ENCODE peak calls at places on chromosomes 2 and 18, in six cellular contexts. O is colonic mucosa; V is gastrocnemius medialis; B is stimulated activated naive CD8-positive, alpha-beta T cell treated with anti-CD3 and anti-CD28 coated beads, Interleukin-15, amount 100 ng/mL, for 72 hours; I is activated CD4-positive, alpha-beta T cell treated with anti-CD3 and anti-CD28 coated beads for 24 hours; R is fibroblast of the conjunctiva. E is an unnamed sample.

GRCh38 chr2:21039979-21040467 is 3.9 kb downstream of the APOB start:
- DNase-seq in O (no peak), V (no peak), B (no peak), I (no peak), R (no peak), E (no peak)

GRCh38 chr2:47664817-47665216 is 118.1 kb upstream of the MSH6 start:
- DNase-seq in O (peak; percentile 23), V (no peak), B (no peak), I (no peak), R (no peak), E (no peak)

GRCh38 chr18:24982831-24983230 is 369.1 kb downstream of the ZNF521 start:
- DNase-seq in O (no peak), V (no peak), B (no peak), I (no peak), R (no peak), E (no peak)

GRCh38 chr2:174840436-174840835 is 76.2 kb upstream of the CHRNA1 start:
- DNase-seq in O (no peak), V (no peak), B (no peak), I (no peak), R (no peak), E (no peak)

GRCh38 chr2:23900927-23901322 is 26.0 kb downstream of the ATAD2B start:
- DNase-seq in O (peak; percentile 35), V (peak; percentile 35), B (no peak), I (no peak), R (peak; percentile 66), E (no peak)

GRCh38 chr2:36351291-36352023 is 4.1 kb upstream of the CRIM1 start:
- DNase-seq in O (no peak), V (no peak), B (no peak), I (no peak), R (no peak), E (no peak)

GRCh38 chr18:21441670-21442069 is 158.8 kb downstream of the ESCO1 start:
- DNase-seq in O (no peak), V (no peak), B (no peak), I (no peak), R (no peak), E (no peak)

GRCh38 chr2:105796131-105796638 is 51.5 kb downstream of the NCK2 start:
- DNase-seq in O (no peak), V (no peak), B (peak; percentile 38), I (no peak), R (no peak), E (no peak)

GRCh38 chr2:73110622-73111299 is 2.0 kb downstream of the RAB11FIP5 start:
- DNase-seq in O (peak; percentile 51), V (no peak), B (no peak), I (no peak), R (no peak), E (no peak)

GRCh38 chr18:68861365-68861764 is 63.5 kb downstream of the CCDC102B start:
- DNase-seq in O (no peak), V (no peak), B (no peak), I (no peak), R (no peak), E (no peak)

GRCh38 chr18:80246656-80247402 is 485 bp downstream of the PARD6G start:
- DNase-seq in O (no peak), V (no peak), B (peak; percentile 25), I (no peak), R (no peak), E (no peak)

GRCh38 chr2:189091253-189091652 is 88.3 kb downstream of the COL5A2 start:
- DNase-seq in O (no peak), V (no peak), B (no peak), I (no peak), R (no peak), E (no peak)

GRCh38 chr2:195434346-195434745 is 222.7 kb upstream of the SLC39A10 start:
- DNase-seq in O (no peak), V (no peak), B (no peak), I (no peak), R (no peak), E (no peak)

GRCh38 chr2:12502759-12503158 is 214.0 kb upstream of the TRIB2 start:
- DNase-seq in O (no peak), V (no peak), B (no peak), I (peak; percentile 31), R (no peak), E (no peak)

GRCh38 chr18:12679183-12679786 is 21.4 kb upstream of the SPIRE1 start:
- DNase-seq in O (peak; percentile 29), V (peak; percentile 30), B (no peak), I (no peak), R (no peak), E (no peak)

GRCh38 chr2:204576580-204576979 is 31.3 kb downstream of the PARD3B start:
- DNase-seq in O (no peak), V (no peak), B (peak; percentile 20), I (no peak), R (no peak), E (no peak)

GRCh38 chr2:147416099-147416498 is 428.7 kb upstream of the ACVR2A start:
- DNase-seq in O (no peak), V (no peak), B (no peak), I (no peak), R (no peak), E (no peak)

GRCh38 chr2:180907731-180908130 is 72.7 kb upstream of the UBE2E3 start:
- DNase-seq in O (no peak), V (no peak), B (no peak), I (no peak), R (no peak), E (no peak)

GRCh38 chr2:68737717-68738116 is 3.1 kb downstream of the ARHGAP25 start:
- DNase-seq in O (peak; percentile 30), V (no peak), B (no peak), I (no peak), R (no peak), E (no peak)

GRCh38 chr2:199660167-199660566 is 190.8 kb downstream of the FTCDNL1 start:
- DNase-seq in O (no peak), V (no peak), B (no peak), I (no peak), R (no peak), E (no peak)

E was measured in H1.